ENCODE peak calls at places on chromosomes 12 and 14, in nine cellular contexts. K, C, B, L, P, V, H, D and R are unnamed samples.

GRCh38 chr12:8603858-8604257 is 8.8 kb downstream of the AICDA start:
- DNase-seq in K (no peak), C (no peak), B (no peak), L (no peak), P (no peak), V (no peak), H (no peak), D (no peak), R (no peak)

GRCh38 chr12:52216107-52216506 is 16.9 kb upstream of the KRT7 start:
- DNase-seq in K (no peak), C (no peak), B (no peak), L (no peak), P (no peak), V (peak), H (no peak), D (no peak), R (no peak)

GRCh38 chr12:113997365-113997764 is 31.2 kb upstream of the RBM19 start:
- DNase-seq in K (no peak), C (no peak), B (no peak), L (no peak), P (no peak), V (no peak), H (no peak), D (peak), R (no peak)

GRCh38 chr12:25162866-25163265 is 32.1 kb downstream of the DNAI7 start:
- DNase-seq in K (no peak), C (no peak), B (no peak), L (no peak), P (no peak), V (no peak), H (no peak), D (no peak), R (no peak)

GRCh38 chr12:77667101-77667500 is 163.6 kb upstream of the NAV3 start:
- DNase-seq in K (no peak), C (no peak), B (no peak), L (no peak), P (peak), V (no peak), H (no peak), D (peak), R (peak)

GRCh38 chr12:65472079-65472478 is 193.6 kb downstream of the MSRB3 start:
- DNase-seq in K (no peak), C (no peak), B (no peak), L (no peak), P (no peak), V (no peak), H (no peak), D (no peak), R (no peak)

GRCh38 chr12:90280564-90281058 is 572.0 kb upstream of the ATP2B1 start:
- DNase-seq in K (no peak), C (no peak), B (no peak), L (no peak), P (peak), V (no peak), H (no peak), D (no peak), R (peak)

GRCh38 chr14:99534863-99535262 is 53.7 kb downstream of the CCNK start:
- DNase-seq in K (no peak), C (no peak), B (no peak), L (no peak), P (peak), V (no peak), H (no peak), D (no peak), R (no peak)

GRCh38 chr14:64727551-64728071 is 23.4 kb downstream of the PLEKHG3 start:
- DNase-seq in K (no peak), C (no peak), B (no peak), L (no peak), P (no peak), V (peak), H (no peak), D (no peak), R (no peak)

GRCh38 chr14:98133806-98134205 is 1138.2 kb downstream of the BCL11B start:
- DNase-seq in K (no peak), C (no peak), B (no peak), L (no peak), P (no peak), V (no peak), H (no peak), D (no peak), R (no peak)

GRCh38 chr12:50188875-50189575 is 21.9 kb upstream of the CERS5 start:
- DNase-seq in K (no peak), C (no peak), B (no peak), L (no peak), P (no peak), V (no peak), H (no peak), D (no peak), R (no peak)

GRCh38 chr12:120316798-120317257 is 10.8 kb downstream of the PLA2G1B start:
- DNase-seq in K (no peak), C (no peak), B (no peak), L (no peak), P (no peak), V (no peak), H (peak), D (no peak), R (no peak)

GRCh38 chr14:51869426-51870113 is 9.2 kb downstream of the GNG2 start:
- DNase-seq in K (no peak), C (no peak), B (no peak), L (no peak), P (no peak), V (no peak), H (no peak), D (no peak), R (no peak)

GRCh38 chr12:46572644-46573630 is 200.4 kb upstream of the SLC38A2 start:
- DNase-seq in K (no peak), C (no peak), B (no peak), L (no peak), P (no peak), V (no peak), H (no peak), D (no peak), R (no peak)

GRCh38 chr12:14417717-14418116 is 52.2 kb downstream of the ATF7IP start:
- DNase-seq in K (peak), C (peak), B (peak), L (peak), P (peak), V (no peak), H (no peak), D (peak), R (peak)

GRCh38 chr12:63808631-63809030 is 28.9 kb downstream of the RXYLT1 start:
- DNase-seq in K (no peak), C (no peak), B (no peak), L (no peak), P (no peak), V (no peak), H (no peak), D (no peak), R (no peak)

GRCh38 chr14:31843361-31844091 is 233.6 kb upstream of the ARHGAP5 start:
- DNase-seq in K (no peak), C (no peak), B (no peak), L (no peak), P (peak), V (no peak), H (no peak), D (peak), R (peak)

GRCh38 chr12:31019561-31020308 is 53.9 kb upstream of the DDX11 start:
- DNase-seq in K (no peak), C (no peak), B (no peak), L (no peak), P (no peak), V (no peak), H (no peak), D (no peak), R (no peak)

GRCh38 chr12:109827566-109828550 is 5.3 kb downstream of the TRPV4 start:
- DNase-seq in K (peak), C (peak), B (no peak), L (no peak), P (no peak), V (no peak), H (peak), D (no peak), R (no peak)

GRCh38 chr14:20302042-20302761 is 3.5 kb downstream of the TTC5 start:
- DNase-seq in K (no peak), C (no peak), B (no peak), L (no peak), P (peak), V (no peak), H (no peak), D (peak), R (no peak)

GRCh38 chr14:101875041-101875725 is 89.2 kb upstream of the DYNC1H1 start:
- DNase-seq in K (no peak), C (no peak), B (no peak), L (no peak), P (no peak), V (no peak), H (no peak), D (no peak), R (no peak)

GRCh38 chr12:89469361-89469760 is 55.2 kb downstream of the GALNT4 start:
- DNase-seq in K (no peak), C (no peak), B (no peak), L (no peak), P (peak), V (no peak), H (no peak), D (no peak), R (no peak)

GRCh38 chr14:69242311-69243224 is 17.4 kb upstream of the GALNT16 start:
- DNase-seq in K (peak), C (peak), B (peak), L (peak), P (peak), V (no peak), H (no peak), D (peak), R (peak)

GRCh38 chr12:123427036-123427769 is 9.3 kb downstream of the RILPL2 start:
- DNase-seq in K (no peak), C (no peak), B (no peak), L (no peak), P (no peak), V (no peak), H (no peak), D (no peak), R (no peak)

GRCh38 chr14:68544150-68544892 is 248.5 kb downstream of the ZFP36L1 start:
- DNase-seq in K (no peak), C (peak), B (peak), L (no peak), P (peak), V (no peak), H (peak), D (no peak), R (peak)

GRCh38 chr14:21136024-21136423 is 19.8 kb downstream of the OR5AU1 start:
- DNase-seq in K (no peak), C (no peak), B (no peak), L (peak), P (peak), V (no peak), H (no peak), D (no peak), R (peak)

GRCh38 chr12:118034429-118035193 is 18.1 kb downstream of the RFC5 start:
- DNase-seq in K (no peak), C (no peak), B (no peak), L (no peak), P (peak), V (no peak), H (no peak), D (peak), R (no peak)

GRCh38 chr12:91037301-91037700 is 20.5 kb downstream of the KERA start:
- DNase-seq in K (no peak), C (no peak), B (no peak), L (no peak), P (no peak), V (no peak), H (no peak), D (no peak), R (no peak)

GRCh38 chr14:57080691-57081090 is 188.0 kb downstream of the EXOC5 start:
- DNase-seq in K (no peak), C (no peak), B (no peak), L (no peak), P (no peak), V (no peak), H (no peak), D (no peak), R (no peak)

GRCh38 chr12:24135158-24135850 is 185.8 kb upstream of the SOX5 start:
- DNase-seq in K (no peak), C (no peak), B (no peak), L (no peak), P (no peak), V (no peak), H (no peak), D (no peak), R (no peak)

GRCh38 chr12:75587340-75588106 is 76.1 kb upstream of the KRR1 start:
- DNase-seq in K (no peak), C (no peak), B (no peak), L (no peak), P (peak), V (no peak), H (no peak), D (no peak), R (no peak)

GRCh38 chr12:27781680-27782079 is 1.6 kb upstream of the MANSC4 start:
- DNase-seq in K (no peak), C (no peak), B (no peak), L (no peak), P (peak), V (no peak), H (no peak), D (no peak), R (peak)

GRCh38 chr14:33692762-33693161 is 258.1 kb downstream of the EGLN3 start:
- DNase-seq in K (no peak), C (no peak), B (no peak), L (no peak), P (peak), V (no peak), H (no peak), D (peak), R (peak)
- H3K4me3 ChIP-seq in K (no peak), C (no peak), B (no peak), L (no peak), P (no peak), V (no peak), H (no peak), D (no peak), R (no peak)

GRCh38 chr12:48813464-48814312 is 4.6 kb upstream of the CACNB3 start:
- DNase-seq in K (no peak), C (no peak), B (peak), L (no peak), P (peak), V (no peak), H (no peak), D (no peak), R (no peak)
- H3K4me3 ChIP-seq in K (peak), C (peak), B (peak), L (peak), P (peak), V (peak), H (peak), D (peak), R (peak)

GRCh38 chr12:44313188-44313587 is 477.3 kb downstream of the TMEM117 start:
- DNase-seq in K (no peak), C (no peak), B (no peak), L (no peak), P (no peak), V (no peak), H (no peak), D (no peak), R (no peak)

GRCh38 chr12:44307506-44308168 is 471.8 kb downstream of the TMEM117 start:
- DNase-seq in K (no peak), C (no peak), B (no peak), L (no peak), P (no peak), V (no peak), H (no peak), D (no peak), R (no peak)
- H3K4me3 ChIP-seq in K (no peak), C (no peak), B (no peak), L (no peak), P (no peak), V (no peak), H (no peak), D (no peak), R (no peak)

DNA sequence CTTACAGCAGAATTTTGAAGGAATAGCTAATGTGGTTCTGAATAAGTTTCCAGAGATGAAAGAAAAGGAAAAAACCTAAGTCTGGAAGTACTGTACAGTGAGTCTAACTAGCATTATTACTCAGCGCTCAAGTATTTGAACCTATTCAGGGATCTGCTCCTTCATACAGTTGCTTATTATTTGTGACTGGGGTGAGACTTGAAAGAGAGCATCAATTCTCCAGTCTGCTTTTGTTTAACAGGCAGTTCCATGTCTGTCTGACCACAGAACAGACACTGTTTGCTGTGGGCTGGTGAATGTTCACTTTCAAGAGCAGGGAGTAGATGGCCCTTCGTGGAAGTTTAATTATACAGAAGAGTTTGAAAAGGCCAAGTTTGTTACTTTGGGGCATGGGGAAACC is 9.3 kb downstream of the ETV6 start:
- DNase-seq in K (no peak), C (no peak), B (no peak), L (no peak), P (peak), V (no peak), H (no peak), D (peak), R (peak)
- H3K4me3 ChIP-seq in K (no peak), C (no peak), B (no peak), L (no peak), P (no peak), V (no peak), H (no peak), D (no peak), R (no peak)

DNA sequence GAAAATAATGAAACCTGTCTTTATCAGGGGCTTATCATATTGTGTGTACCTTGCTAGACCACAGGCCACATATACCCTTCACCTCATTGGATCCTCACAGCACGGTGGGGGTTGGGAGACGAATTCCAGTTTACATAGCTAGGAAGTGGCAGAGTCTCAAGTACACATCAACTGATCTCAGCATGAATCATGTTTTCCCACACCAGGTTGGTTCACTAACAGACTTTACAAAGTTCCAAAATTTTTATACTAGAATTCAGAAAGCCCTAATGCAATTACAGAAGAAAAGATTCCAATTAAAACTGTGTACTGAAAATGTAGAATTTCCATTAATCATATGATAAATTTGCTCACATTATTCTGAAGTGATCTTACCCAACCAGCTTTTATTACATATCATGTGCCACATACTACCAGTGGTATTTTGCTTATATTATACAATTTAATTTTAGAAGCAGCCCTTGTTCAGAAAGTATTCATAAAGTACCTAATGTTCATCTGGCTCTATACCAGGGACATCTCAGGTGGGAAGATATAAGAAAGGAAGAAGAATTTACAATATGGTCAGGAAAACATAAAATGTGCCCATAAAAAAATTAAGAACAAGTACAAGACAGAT is 196.2 kb downstream of the ITPR2 start:
- DNase-seq in K (no peak), C (no peak), B (no peak), L (no peak), P (peak), V (no peak), H (no peak), D (peak), R (no peak)
- H3K4me3 ChIP-seq in K (no peak), C (no peak), B (no peak), L (no peak), P (no peak), V (no peak), H (no peak), D (no peak), R (no peak)

GRCh38 chr12:116876151-116876869 is 4.9 kb downstream of the HRK start:
- DNase-seq in K (no peak), C (no peak), B (no peak), L (no peak), P (no peak), V (no peak), H (no peak), D (no peak), R (no peak)

GRCh38 chr12:116880213-116880816 is 926 bp downstream of the HRK start:
- DNase-seq in K (no peak), C (no peak), B (no peak), L (no peak), P (peak), V (no peak), H (no peak), D (no peak), R (no peak)

GRCh38 chr12:116880817-116881324 is 370 bp downstream of the HRK start:
- DNase-seq in K (peak), C (no peak), B (no peak), L (no peak), P (no peak), V (no peak), H (no peak), D (no peak), R (no peak)

GRCh38 chr12:116879509-116880212 is 1.6 kb downstream of the HRK start:
- DNase-seq in K (no peak), C (no peak), B (no peak), L (no peak), P (peak), V (no peak), H (no peak), D (no peak), R (no peak)

DNA sequence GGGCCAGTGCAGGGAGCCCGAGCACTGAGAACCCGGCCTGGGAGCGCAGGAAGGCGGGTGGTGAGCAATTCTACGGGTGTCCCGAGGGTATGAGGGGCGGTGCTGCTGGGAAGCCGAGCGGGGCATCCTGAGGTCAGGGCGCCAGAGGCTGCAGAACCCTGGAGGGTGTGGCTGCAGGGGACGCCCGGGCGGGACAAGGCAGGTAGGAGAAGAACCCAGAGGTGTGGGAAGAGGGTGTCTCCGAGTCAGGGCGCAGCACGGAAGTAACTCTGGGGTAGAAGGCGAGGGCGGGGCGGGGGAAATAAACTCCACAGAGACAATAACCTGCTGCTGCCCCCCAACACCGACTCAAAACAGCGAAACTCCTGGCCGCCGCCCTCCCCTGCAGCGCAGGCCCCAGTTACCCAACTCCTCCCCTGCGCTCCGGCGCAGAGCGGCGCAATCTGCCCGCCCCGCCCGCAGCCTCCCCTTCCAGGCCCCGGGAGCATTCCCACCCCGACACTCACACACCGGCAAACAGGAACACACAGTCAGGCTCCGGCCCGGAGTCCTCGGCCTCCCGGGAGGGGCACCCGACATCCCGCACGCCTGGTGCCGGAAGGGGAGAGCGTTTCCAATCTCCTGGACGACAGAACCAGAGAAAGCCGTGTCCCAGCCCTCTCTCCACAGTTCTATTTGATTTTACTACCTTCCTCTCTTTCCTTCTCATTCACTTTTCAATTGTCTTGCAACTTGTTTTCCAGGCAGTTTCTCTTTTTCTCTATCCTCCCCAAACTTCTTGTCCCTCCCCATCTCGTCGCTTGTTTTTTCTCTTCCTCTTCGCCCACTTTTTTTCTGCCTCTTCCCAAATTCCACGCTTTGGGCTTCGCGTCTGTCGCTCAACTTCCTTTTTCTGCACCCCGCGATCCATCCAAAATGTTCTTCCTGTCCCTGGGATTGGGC is 2.4 kb downstream of the HRK start:
- DNase-seq in K (no peak), C (no peak), B (no peak), L (no peak), P (peak), V (no peak), H (no peak), D (no peak), R (no peak)
- H3K4me3 ChIP-seq in K (no peak), C (peak), B (no peak), L (no peak), P (no peak), V (peak), H (no peak), D (no peak), R (peak)